ENCODE peak calls at places on chromosomes 4 and X, in five cellular contexts. One of them, this sample, is unnamed.

GRCh38 chrX:42093756-42094155 is 170.4 kb upstream of the CASK start:
- DNase-seq in foreskin keratinocyte: no peak
- DNase-seq in substantia nigra: no peak
- DNase-seq in dermis microvascular lymphatic vessel endothelial cell: no peak
- DNase-seq in skeletal muscle cell: no peak
- DNase-seq in this sample: peak

GRCh38 chr4:38368612-38369011 is 295.4 kb upstream of the KLF3 start:
- DNase-seq in foreskin keratinocyte: no peak
- DNase-seq in substantia nigra: no peak
- DNase-seq in dermis microvascular lymphatic vessel endothelial cell: no peak
- DNase-seq in skeletal muscle cell: no peak
- DNase-seq in this sample: no peak

GRCh38 chr4:169852481-169852880 is 94.7 kb upstream of the HPF1 start:
- DNase-seq in foreskin keratinocyte: no peak
- DNase-seq in substantia nigra: no peak
- DNase-seq in dermis microvascular lymphatic vessel endothelial cell: no peak
- DNase-seq in skeletal muscle cell: no peak
- DNase-seq in this sample: no peak

GRCh38 chr4:39451423-39452023 is 7.2 kb downstream of the RPL9 start:
- DNase-seq in foreskin keratinocyte: no peak
- DNase-seq in substantia nigra: no peak
- DNase-seq in dermis microvascular lymphatic vessel endothelial cell: no peak
- DNase-seq in skeletal muscle cell: no peak
- DNase-seq in this sample: no peak

GRCh38 chr4:89719536-89719935 is 117.4 kb downstream of the SNCA start:
- DNase-seq in foreskin keratinocyte: no peak
- DNase-seq in substantia nigra: no peak
- DNase-seq in dermis microvascular lymphatic vessel endothelial cell: no peak
- DNase-seq in skeletal muscle cell: no peak
- DNase-seq in this sample: no peak

GRCh38 chr4:22870847-22871246 is 178.1 kb downstream of the GBA3 start:
- DNase-seq in foreskin keratinocyte: no peak
- DNase-seq in substantia nigra: no peak
- DNase-seq in dermis microvascular lymphatic vessel endothelial cell: no peak
- DNase-seq in skeletal muscle cell: no peak
- DNase-seq in this sample: no peak

GRCh38 chr4:4852591-4853362 is 6.7 kb upstream of the MSX1 start:
- DNase-seq in foreskin keratinocyte: no peak
- DNase-seq in substantia nigra: no peak
- DNase-seq in dermis microvascular lymphatic vessel endothelial cell: peak
- DNase-seq in skeletal muscle cell: peak
- DNase-seq in this sample: peak

GRCh38 chr4:152719291-152719690 is 39.5 kb upstream of the TMEM154 start:
- DNase-seq in foreskin keratinocyte: no peak
- DNase-seq in substantia nigra: no peak
- DNase-seq in dermis microvascular lymphatic vessel endothelial cell: no peak
- DNase-seq in skeletal muscle cell: no peak
- DNase-seq in this sample: no peak

GRCh38 chr4:73822812-73823480 is 13.5 kb upstream of the CXCL6 start:
- DNase-seq in foreskin keratinocyte: no peak
- DNase-seq in substantia nigra: no peak
- DNase-seq in dermis microvascular lymphatic vessel endothelial cell: no peak
- DNase-seq in skeletal muscle cell: no peak
- DNase-seq in this sample: no peak

GRCh38 chrX:13599491-13599890 is 30.1 kb downstream of the EGFL6 start:
- DNase-seq in foreskin keratinocyte: no peak
- DNase-seq in substantia nigra: no peak
- DNase-seq in dermis microvascular lymphatic vessel endothelial cell: peak
- DNase-seq in skeletal muscle cell: no peak
- DNase-seq in this sample: no peak

GRCh38 chr4:166128452-166128851 is 255.4 kb downstream of the TLL1 start:
- DNase-seq in foreskin keratinocyte: peak
- DNase-seq in substantia nigra: no peak
- DNase-seq in dermis microvascular lymphatic vessel endothelial cell: peak
- DNase-seq in skeletal muscle cell: peak
- DNase-seq in this sample: peak

GRCh38 chr4:84582988-84583870 is at the start of gene CDS1:
- DNase-seq in foreskin keratinocyte: peak
- DNase-seq in substantia nigra: no peak
- DNase-seq in dermis microvascular lymphatic vessel endothelial cell: no peak
- DNase-seq in skeletal muscle cell: no peak
- DNase-seq in this sample: no peak

GRCh38 chr4:622996-623913 is 2.1 kb upstream of the PDE6B start:
- DNase-seq in foreskin keratinocyte: no peak
- DNase-seq in substantia nigra: no peak
- DNase-seq in dermis microvascular lymphatic vessel endothelial cell: no peak
- DNase-seq in skeletal muscle cell: no peak
- DNase-seq in this sample: no peak

GRCh38 chr4:7425171-7425570 is 9.6 kb downstream of the PSAPL1 start:
- DNase-seq in foreskin keratinocyte: no peak
- DNase-seq in substantia nigra: no peak
- DNase-seq in dermis microvascular lymphatic vessel endothelial cell: no peak
- DNase-seq in skeletal muscle cell: no peak
- DNase-seq in this sample: no peak

GRCh38 chrX:132107291-132107690 is 20.5 kb downstream of the FRMD7 start:
- DNase-seq in foreskin keratinocyte: no peak
- DNase-seq in substantia nigra: no peak
- DNase-seq in dermis microvascular lymphatic vessel endothelial cell: no peak
- DNase-seq in skeletal muscle cell: no peak
- DNase-seq in this sample: no peak

GRCh38 chr4:88027611-88028608 is 20.5 kb downstream of the PKD2 start:
- DNase-seq in foreskin keratinocyte: peak
- DNase-seq in substantia nigra: no peak
- DNase-seq in dermis microvascular lymphatic vessel endothelial cell: no peak
- DNase-seq in skeletal muscle cell: peak
- DNase-seq in this sample: peak

GRCh38 chr4:6957148-6957520 is 47.5 kb downstream of the TBC1D14 start:
- DNase-seq in foreskin keratinocyte: no peak
- DNase-seq in substantia nigra: no peak
- DNase-seq in dermis microvascular lymphatic vessel endothelial cell: no peak
- DNase-seq in skeletal muscle cell: no peak
- DNase-seq in this sample: no peak

GRCh38 chrX:106606583-106606982 is 5.2 kb upstream of the RADX start:
- DNase-seq in foreskin keratinocyte: no peak
- DNase-seq in substantia nigra: no peak
- DNase-seq in dermis microvascular lymphatic vessel endothelial cell: no peak
- DNase-seq in skeletal muscle cell: no peak
- DNase-seq in this sample: no peak

GRCh38 chr4:566508-567295 is 9.4 kb downstream of the TMEM271 start:
- DNase-seq in foreskin keratinocyte: no peak
- DNase-seq in substantia nigra: no peak
- DNase-seq in dermis microvascular lymphatic vessel endothelial cell: peak
- DNase-seq in skeletal muscle cell: no peak
- DNase-seq in this sample: no peak

GRCh38 chr4:15011166-15011565 is 8.9 kb downstream of the CPEB2 start:
- DNase-seq in foreskin keratinocyte: no peak
- DNase-seq in substantia nigra: no peak
- DNase-seq in dermis microvascular lymphatic vessel endothelial cell: no peak
- DNase-seq in skeletal muscle cell: no peak
- DNase-seq in this sample: no peak

GRCh38 chr4:60562353-60562752 is 637.8 kb upstream of the ADGRL3 start:
- DNase-seq in foreskin keratinocyte: no peak
- DNase-seq in substantia nigra: no peak
- DNase-seq in dermis microvascular lymphatic vessel endothelial cell: no peak
- DNase-seq in skeletal muscle cell: no peak
- DNase-seq in this sample: no peak

GRCh38 chrX:135345328-135345645 is 36.0 kb downstream of the ETDC start:
- DNase-seq in foreskin keratinocyte: no peak
- DNase-seq in substantia nigra: no peak
- DNase-seq in dermis microvascular lymphatic vessel endothelial cell: peak
- DNase-seq in skeletal muscle cell: peak
- DNase-seq in this sample: peak

GRCh38 chr4:140448830-140449229 is 21.4 kb upstream of the CLGN start:
- DNase-seq in foreskin keratinocyte: no peak
- DNase-seq in substantia nigra: no peak
- DNase-seq in dermis microvascular lymphatic vessel endothelial cell: peak
- DNase-seq in skeletal muscle cell: no peak
- DNase-seq in this sample: no peak

GRCh38 chr4:8419222-8420041 is 21.1 kb downstream of the ACOX3 start:
- DNase-seq in foreskin keratinocyte: no peak
- DNase-seq in substantia nigra: no peak
- DNase-seq in dermis microvascular lymphatic vessel endothelial cell: no peak
- DNase-seq in skeletal muscle cell: no peak
- DNase-seq in this sample: no peak

GRCh38 chr4:53706422-53707032 is 115.2 kb upstream of the LNX1 start:
- DNase-seq in foreskin keratinocyte: peak
- DNase-seq in substantia nigra: no peak
- DNase-seq in dermis microvascular lymphatic vessel endothelial cell: peak
- DNase-seq in skeletal muscle cell: no peak
- DNase-seq in this sample: peak

GRCh38 chr4:130053723-130054122 is 957.8 kb downstream of the C4orf33 start:
- DNase-seq in foreskin keratinocyte: no peak
- DNase-seq in substantia nigra: no peak
- DNase-seq in dermis microvascular lymphatic vessel endothelial cell: no peak
- DNase-seq in skeletal muscle cell: no peak
- DNase-seq in this sample: no peak

GRCh38 chrX:21375795-21376069 is 1.5 kb downstream of the CNKSR2 start:
- DNase-seq in foreskin keratinocyte: no peak
- DNase-seq in substantia nigra: no peak
- DNase-seq in dermis microvascular lymphatic vessel endothelial cell: no peak
- DNase-seq in skeletal muscle cell: no peak
- DNase-seq in this sample: no peak

GRCh38 chrX:152913915-152914314 is 16.0 kb downstream of the ZNF185 start:
- DNase-seq in foreskin keratinocyte: no peak
- DNase-seq in substantia nigra: no peak
- DNase-seq in dermis microvascular lymphatic vessel endothelial cell: no peak
- DNase-seq in skeletal muscle cell: no peak
- DNase-seq in this sample: no peak

GRCh38 chrX:104347860-104348259 is 93.1 kb upstream of the ESX1 start:
- DNase-seq in foreskin keratinocyte: no peak
- DNase-seq in substantia nigra: no peak
- DNase-seq in dermis microvascular lymphatic vessel endothelial cell: no peak
- DNase-seq in skeletal muscle cell: no peak
- DNase-seq in this sample: no peak

GRCh38 chr4:109079731-109080130 is 222.7 kb downstream of the COL25A1 start:
- DNase-seq in foreskin keratinocyte: no peak
- DNase-seq in substantia nigra: no peak
- DNase-seq in dermis microvascular lymphatic vessel endothelial cell: peak
- DNase-seq in skeletal muscle cell: peak
- DNase-seq in this sample: no peak

GRCh38 chrX:153866302-153867019 is 19.5 kb downstream of the L1CAM start:
- DNase-seq in foreskin keratinocyte: no peak
- DNase-seq in substantia nigra: no peak
- DNase-seq in dermis microvascular lymphatic vessel endothelial cell: no peak
- DNase-seq in skeletal muscle cell: no peak
- DNase-seq in this sample: no peak

GRCh38 chr4:119709418-119709817 is 80.8 kb upstream of the PDE5A start:
- DNase-seq in foreskin keratinocyte: no peak
- DNase-seq in substantia nigra: no peak
- DNase-seq in dermis microvascular lymphatic vessel endothelial cell: no peak
- DNase-seq in skeletal muscle cell: no peak
- DNase-seq in this sample: no peak